ENCODE peak calls at places on chromosomes 1 and 21, in six cellular contexts. C, O, L, W, I and J are unnamed samples.

GRCh38 chr1:88922214-88922613 is 30.8 kb upstream of the GTF2B start:
- DNase-seq in I (no peak), O (no peak), W (no peak), C (no peak), L (no peak), J (no peak)

GRCh38 chr1:26961826-26962225 is 1.6 kb upstream of the KDF1 start:
- DNase-seq in I (peak; percentile 61), L (no peak), C (no peak), W (no peak), O (no peak), J (no peak)

GRCh38 chr1:110100335-110100734 is 11.9 kb upstream of the UBL4B start:
- DNase-seq in C (no peak), W (no peak), L (no peak), I (no peak), O (no peak), J (no peak)

GRCh38 chr1:197915797-197916686 is 1.1 kb upstream of the LHX9 start:
- DNase-seq in C (no peak), I (peak; percentile 82), W (no peak), L (no peak), O (peak; percentile 54), J (no peak)

GRCh38 chr1:224300346-224300745 is 29.6 kb downstream of the NVL start:
- DNase-seq in C (no peak), O (no peak), W (no peak), I (peak; percentile 45), L (no peak), J (no peak)

GRCh38 chr1:228007801-228008341 is 1.1 kb downstream of the WNT3A start:
- DNase-seq in I (no peak), W (no peak), O (no peak), L (peak; percentile 20), C (no peak), J (peak; percentile 47)

GRCh38 chr1:35707253-35708178 is 11.2 kb downstream of the C1orf216 start:
- DNase-seq in L (peak; percentile 29), W (no peak), O (peak; percentile 35), I (no peak), C (no peak), J (no peak)

GRCh38 chr1:25694167-25694566 is 77.6 kb downstream of the MAN1C1 start:
- DNase-seq in O (peak; percentile 32), I (no peak), L (no peak), W (no peak), C (peak; percentile 64), J (no peak)

GRCh38 chr1:220564216-220564615 is 36.3 kb downstream of the MARK1 start:
- DNase-seq in L (no peak), W (no peak), I (no peak), C (no peak), O (no peak), J (no peak)

GRCh38 chr1:204292733-204293132 is 67.0 kb downstream of the PLEKHA6 start:
- DNase-seq in C (no peak), W (no peak), I (no peak), O (no peak), L (no peak), J (no peak)

GRCh38 chr1:200493344-200493743 is 83.5 kb upstream of the ZNF281 start:
- DNase-seq in L (no peak), I (no peak), O (no peak), C (no peak), W (no peak), J (no peak)

GRCh38 chr21:28550057-28550825 is 442.4 kb downstream of the LTN1 start:
- DNase-seq in O (no peak), C (no peak), W (no peak), I (no peak), L (no peak), J (no peak)

GRCh38 chr1:7225711-7226505 is 440.7 kb downstream of the CAMTA1 start:
- DNase-seq in W (no peak), C (no peak), I (no peak), O (no peak), L (no peak), J (peak; percentile 86)

GRCh38 chr1:11802616-11802972 is 3.2 kb downstream of the MTHFR start:
- DNase-seq in I (no peak), C (no peak), W (no peak), O (no peak), L (no peak), J (no peak)

GRCh38 chr1:219555802-219556201 is 57.1 kb downstream of the ZC3H11B start:
- DNase-seq in W (no peak), C (no peak), O (no peak), L (no peak), I (peak; percentile 63), J (no peak)

GRCh38 chr1:155064109-155064812 is 721 bp downstream of the EFNA4 start:
- DNase-seq in L (no peak), W (no peak), I (peak; percentile 49), C (no peak), O (peak; percentile 42), J (no peak)

GRCh38 chr1:184028854-184029623 is 8.5 kb downstream of the COLGALT2 start:
- DNase-seq in L (no peak), C (no peak), W (no peak), I (no peak), O (no peak), J (no peak)

GRCh38 chr1:1593834-1594601 is 5.9 kb downstream of the FNDC10 start:
- DNase-seq in C (no peak), W (no peak), I (no peak), L (no peak), O (no peak), J (no peak)

GRCh38 chr1:110272045-110272444 is 61.9 kb downstream of the KCNC4 start:
- DNase-seq in W (no peak), L (no peak), O (no peak), I (no peak), C (no peak), J (no peak)

GRCh38 chr1:226009650-226010044 is 10.5 kb upstream of the SDE2 start:
- DNase-seq in L (no peak), C (no peak), O (no peak), W (no peak), I (no peak), J (no peak)
- TF ChIP-seq EP300 in L (no peak), C (no peak), O (no peak), W (no peak), I (no peak), J (no peak)

GRCh38 chr21:31509108-31510017 is 150.1 kb upstream of the SOD1 start:
- DNase-seq in I (peak; percentile 56), C (no peak), W (no peak), O (peak; percentile 29), L (no peak), J (no peak)
- TF ChIP-seq CTCF in I (peak; percentile 7), C (no peak), W (no peak), O (no peak), L (no peak), J (no peak)

GRCh38 chr1:66685265-66685664 is 67.0 kb upstream of the DYNLT5 start:
- DNase-seq in W (no peak), O (no peak), C (no peak), I (no peak), L (no peak), J (no peak)
- H3K27ac ChIP-seq in W (no peak overlapping the region), O (no peak overlapping the region), C (no peak overlapping the region), I (no peak overlapping the region), L (no peak overlapping the region), J (no peak overlapping the region)

DNA sequence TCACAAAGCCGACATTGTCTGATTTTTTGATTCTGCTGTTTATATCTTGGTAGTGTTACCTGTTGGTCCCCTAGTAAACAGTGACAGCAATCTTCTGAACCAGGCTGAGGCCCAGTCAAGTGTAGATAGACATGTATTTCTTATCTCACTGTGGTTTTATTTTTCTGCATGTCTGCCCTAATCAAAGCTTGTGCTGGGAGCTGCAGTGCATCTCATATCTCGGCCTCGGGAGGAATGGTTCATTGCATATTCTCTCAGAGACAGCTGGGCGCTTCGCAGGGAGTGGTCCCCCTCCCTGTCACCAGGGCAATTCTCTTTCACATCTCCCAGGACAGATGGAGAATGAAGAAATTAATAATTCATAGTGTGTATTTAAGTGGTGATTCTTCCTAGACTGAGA is 8.0 kb downstream of the SDCCAG8 start:
- DNase-seq in W (no peak), O (no peak), I (no peak), L (no peak), C (no peak), J (no peak)
- TF ChIP-seq EP300 in W (no peak), O (no peak), I (no peak), L (no peak), C (no peak), J (no peak)

DNA sequence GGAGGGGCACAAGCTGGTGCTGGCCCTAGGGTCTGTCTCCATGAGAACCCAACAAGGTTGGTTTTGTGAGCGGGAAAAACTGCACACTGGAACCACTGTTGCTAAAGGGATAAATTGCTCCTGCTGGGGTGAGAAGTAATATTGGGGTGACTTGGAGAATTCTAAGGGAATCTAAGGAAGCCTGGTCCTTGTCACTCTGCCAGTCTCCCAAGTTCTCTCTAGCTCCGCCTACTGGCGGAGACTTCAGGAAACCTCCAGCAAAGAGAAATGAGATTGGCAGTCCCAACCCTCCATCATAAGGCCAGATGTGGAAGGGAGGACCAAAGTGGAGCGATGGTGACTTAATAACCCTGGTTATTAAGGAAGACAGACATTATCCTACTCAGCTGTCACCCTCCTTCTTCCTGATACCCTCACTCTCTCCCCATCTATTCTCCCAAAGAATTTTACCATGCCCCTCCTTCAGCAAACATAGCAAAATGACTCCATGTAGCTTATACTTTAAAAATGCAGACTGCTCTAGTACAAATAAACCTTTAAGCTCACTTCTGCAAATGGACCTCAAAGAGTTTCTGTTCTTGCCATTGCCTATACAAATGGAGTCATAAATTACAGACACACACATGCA is 2.7 kb downstream of the LCE1F start:
- DNase-seq in I (peak; percentile 48), W (no peak), L (no peak), C (no peak), O (no peak), J (no peak)
- TF ChIP-seq CTCF in I (peak; percentile 24), W (no peak), L (no peak), C (no peak), O (no peak), J (no peak)